ENCODE peak calls at places on chromosomes 1 and 21, in five cellular contexts. W, D, X, L and N are unnamed samples.

GRCh38 chr1:39105061-39105840 is 79.1 kb downstream of the NDUFS5 start:
- DNase-seq in W (peak; percentile 65), D (peak; percentile 75), X (peak; percentile 85), L (peak; percentile 53), N (peak; percentile 49)

GRCh38 chr1:195278644-195279043 is 1329.6 kb downstream of the KCNT2 start:
- DNase-seq in W (no peak), D (no peak), X (no peak), L (no peak), N (no peak)

GRCh38 chr1:224626042-224626441 is 9.9 kb downstream of the CNIH3 start:
- DNase-seq in W (no peak), D (no peak), X (no peak), L (no peak), N (no peak)

GRCh38 chr21:37248298-37248697 is 18.8 kb downstream of the VPS26C start:
- DNase-seq in W (no peak), D (no peak), X (no peak), L (no peak), N (no peak)

GRCh38 chr1:39189592-39190041 is 14.9 kb upstream of the MACF1 start:
- DNase-seq in W (no peak), D (no peak), X (no peak), L (no peak), N (no peak)

GRCh38 chr21:45297869-45298268 is 10.2 kb upstream of the POFUT2 start:
- DNase-seq in W (no peak), D (peak; percentile 7), X (no peak), L (no peak), N (no peak)

GRCh38 chr1:204258213-204259115 is 44.7 kb upstream of the GOLT1A start:
- DNase-seq in W (peak; percentile 60), D (peak; percentile 63), X (no peak), L (no peak), N (peak; percentile 85)

GRCh38 chr1:234402939-234403338 is 29.7 kb downstream of the COA6 start:
- DNase-seq in W (no peak), D (no peak), X (no peak), L (no peak), N (no peak)

GRCh38 chr21:44370027-44370735 is 16.8 kb downstream of the TRPM2 start:
- DNase-seq in W (no peak), D (peak; percentile 63), X (no peak), L (no peak), N (peak; percentile 87)

GRCh38 chr1:113812661-113813135 is 422 bp upstream of the RSBN1 start:
- DNase-seq in W (no peak), D (peak; percentile 47), X (no peak), L (no peak), N (no peak)

GRCh38 chr1:162000053-162000420 is 23.6 kb downstream of the OLFML2B start:
- DNase-seq in W (no peak), D (no peak), X (peak; percentile 53), L (no peak), N (no peak)

GRCh38 chr1:51313268-51313852 is 17.0 kb downstream of the TTC39A start:
- DNase-seq in W (no peak), D (no peak), X (no peak), L (no peak), N (no peak)

GRCh38 chr1:152029144-152029936 is 7.5 kb downstream of the S100A11 start:
- DNase-seq in W (no peak), D (no peak), X (no peak), L (no peak), N (no peak)

GRCh38 chr1:30756545-30757195 is 904 bp downstream of the LAPTM5 start:
- DNase-seq in W (no peak), D (no peak), X (peak; percentile 85), L (peak; percentile 74), N (peak; percentile 92)
- TF ChIP-seq POLR2A in W (no peak), D (no peak), X (peak; percentile 64), L (no peak), N (no peak)

DNA sequence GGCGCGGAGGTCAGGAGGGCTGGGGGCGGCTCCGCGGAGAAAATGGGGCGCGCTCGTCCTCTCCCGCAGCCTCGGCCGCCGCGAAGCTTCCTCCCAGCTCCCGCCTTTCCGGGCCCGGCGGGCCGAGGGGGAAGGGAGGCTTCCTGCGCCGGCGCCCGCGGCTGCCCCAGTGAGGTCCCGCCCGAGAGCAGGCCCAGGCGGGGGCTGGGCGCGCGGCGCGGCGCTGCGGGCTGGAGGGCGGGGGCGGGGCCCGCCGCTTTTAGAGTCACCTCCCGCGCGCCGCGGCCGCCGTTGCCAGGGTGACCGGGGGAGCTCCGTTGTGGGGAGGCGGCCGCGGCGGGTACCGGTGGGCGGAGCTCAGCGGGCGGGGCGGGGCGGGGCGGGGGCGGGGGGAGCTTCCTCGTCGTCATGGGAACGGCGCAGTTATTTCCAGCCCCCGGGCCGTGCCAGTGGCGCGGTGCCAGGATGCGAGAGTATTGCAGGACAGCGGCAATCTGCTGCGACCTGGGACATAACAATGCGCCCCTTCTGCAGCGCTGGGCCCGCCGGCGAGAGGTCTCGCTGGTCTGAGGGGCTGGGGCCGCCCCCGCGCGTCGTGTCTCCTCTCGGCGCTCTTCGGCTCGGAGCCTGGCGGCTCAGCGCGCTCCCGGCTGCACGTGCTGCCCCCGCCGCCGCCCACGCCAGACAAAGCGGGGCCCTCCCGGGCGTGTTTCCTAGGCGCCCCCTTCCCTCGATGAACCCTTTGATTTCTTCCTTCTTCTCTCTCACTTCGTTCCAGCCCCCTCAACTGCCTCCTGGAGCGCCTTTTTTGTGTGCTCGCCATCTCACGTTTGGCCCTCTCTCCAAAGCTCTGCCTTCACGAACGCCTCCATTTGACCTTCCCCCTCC is 16.9 kb downstream of the IER5 start:
- DNase-seq in W (peak; percentile 93), D (peak; percentile 98), X (peak; percentile 97), L (peak; percentile 90), N (peak; percentile 84)
- TF ChIP-seq POLR2A in W (peak; percentile 84), D (peak; percentile 58), X (no peak), L (no peak), N (peak; percentile 69)

DNA sequence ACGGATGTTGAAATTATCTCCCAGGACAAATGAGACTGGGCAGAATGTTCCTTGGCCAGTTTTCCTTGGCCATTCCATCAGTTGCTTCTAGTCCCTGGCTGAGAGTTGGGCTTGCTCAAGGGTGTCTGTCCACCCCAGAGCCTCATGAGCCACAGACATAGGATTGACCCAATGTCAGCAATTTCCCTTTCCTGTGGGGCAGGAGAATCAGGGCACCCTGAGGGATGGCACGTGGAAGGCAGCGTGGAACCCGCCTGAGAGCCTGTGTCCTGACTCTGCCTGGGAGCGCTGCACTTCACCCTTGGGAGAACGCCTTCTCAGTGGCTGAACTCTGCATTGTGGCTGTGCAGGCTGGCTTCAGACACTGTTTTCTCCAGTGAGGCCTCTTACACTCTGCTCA is 71.3 kb upstream of the B3GALNT2 start:
- DNase-seq in W (no peak), D (no peak), X (no peak), L (no peak), N (no peak)
- TF ChIP-seq POLR2A in W (no peak), D (no peak), X (no peak), L (no peak), N (no peak)

DNA sequence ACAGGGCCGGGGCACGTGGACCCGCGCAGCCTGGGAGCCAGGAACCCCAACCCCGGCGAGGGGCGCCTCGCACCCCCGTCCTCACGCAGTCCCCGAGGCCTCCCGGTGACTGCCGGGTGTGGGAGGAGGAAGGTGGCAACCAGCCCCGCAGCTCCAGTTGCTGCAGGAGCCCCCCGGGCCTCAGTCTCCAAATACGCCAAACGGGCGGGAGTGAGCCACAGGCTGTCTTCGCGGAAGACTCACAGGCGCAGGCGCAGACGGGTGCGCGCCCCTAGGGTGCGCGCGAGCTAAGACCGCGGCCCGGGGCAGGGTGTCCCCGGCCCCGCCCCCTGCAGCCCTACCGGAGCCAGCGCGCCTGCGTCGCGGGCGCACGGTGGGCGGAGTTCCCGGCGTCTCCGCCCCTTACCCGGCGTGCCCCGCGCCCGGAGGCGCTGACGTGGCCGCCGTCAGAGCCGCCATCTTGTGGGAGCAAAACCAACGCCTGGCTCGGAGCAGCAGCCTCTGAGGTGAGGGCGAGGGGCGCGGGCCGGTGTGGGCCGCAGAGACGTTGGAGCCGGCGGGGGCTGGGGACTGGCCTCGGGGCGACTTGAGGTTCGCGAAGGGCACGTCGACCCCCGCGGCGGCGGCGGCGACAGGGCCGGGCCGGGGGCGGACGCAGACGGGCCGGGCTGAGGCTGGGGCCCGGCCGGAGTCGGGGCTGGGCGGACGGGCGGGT is at the start of gene ARF1:
- DNase-seq in W (peak; percentile 92), D (peak; percentile 95), X (peak; percentile 92), L (peak; percentile 88), N (peak; percentile 96)
- TF ChIP-seq POLR2A in W (peak; percentile 91), D (peak; percentile 96), X (peak; percentile 96), L (no peak), N (peak; percentile 72)